ENCODE peak calls at places on chromosomes 1 and 21, in ten cellular contexts. Z, B, J, V, X, Y, F, D, G and I are unnamed samples.

GRCh38 chr1:113123737-113124136 is 50.7 kb downstream of the LRIG2 start:
- DNase-seq in Z (no peak), B (no peak), J (no peak), V (no peak), X (no peak), Y (no peak), F (no peak), D (peak; percentile 42), G (no peak), I (no peak)

GRCh38 chr21:44490405-44490804 is 35.1 kb downstream of the LRRC3 start:
- DNase-seq in Z (no peak), B (no peak), J (no peak), V (no peak), X (no peak), Y (no peak), F (no peak), D (no peak), G (no peak), I (no peak)

GRCh38 chr1:222043444-222044292 is 301.8 kb upstream of the DUSP10 start:
- DNase-seq in Z (no peak), B (no peak), J (no peak), V (no peak), X (no peak), Y (no peak), F (no peak), D (peak; percentile 96), G (no peak), I (no peak)

GRCh38 chr1:118117521-118117920 is 67.5 kb downstream of the SPAG17 start:
- DNase-seq in Z (no peak), B (no peak), J (no peak), V (no peak), X (no peak), Y (no peak), F (no peak), D (no peak), G (no peak), I (no peak)

GRCh38 chr1:42311138-42311537 is 23.9 kb downstream of the FOXJ3 start:
- DNase-seq in Z (no peak), B (no peak), J (no peak), V (no peak), X (no peak), Y (no peak), F (no peak), D (peak; percentile 49), G (no peak), I (no peak)

GRCh38 chr1:33050221-33051076 is 13.8 kb upstream of the AK2 start:
- DNase-seq in Z (no peak), B (peak; percentile 80), J (no peak), V (no peak), X (peak; percentile 79), Y (no peak), F (no peak), D (peak; percentile 98), G (no peak), I (no peak)

GRCh38 chr1:167517535-167518330 is 596 bp downstream of the CD247 start:
- DNase-seq in Z (no peak), B (no peak), J (peak; percentile 93), V (no peak), X (peak; percentile 77), Y (peak; percentile 80), F (peak; percentile 93), D (peak; percentile 13), G (no peak), I (no peak)

GRCh38 chr21:38798481-38798882 is 7.2 kb upstream of the ETS2 start:
- DNase-seq in Z (no peak), B (peak; percentile 91), J (no peak), V (peak; percentile 32), X (no peak), Y (no peak), F (no peak), D (no peak), G (peak; percentile 55), I (no peak)

GRCh38 chr21:43318841-43319781 is 107.8 kb downstream of the SIK1 start:
- DNase-seq in Z (no peak), B (peak; percentile 44), J (no peak), V (peak; percentile 17), X (no peak), Y (no peak), F (no peak), D (peak; percentile 86), G (no peak), I (no peak)

GRCh38 chr1:31750858-31751638 is 13.1 kb downstream of the ADGRB2 start:
- DNase-seq in Z (no peak), B (no peak), J (no peak), V (no peak), X (no peak), Y (no peak), F (peak; percentile 18), D (peak; percentile 80), G (no peak), I (no peak)

GRCh38 chr1:156709743-156710489 is 4.5 kb upstream of the CRABP2 start:
- DNase-seq in Z (no peak), B (peak; percentile 68), J (no peak), V (no peak), X (no peak), Y (no peak), F (no peak), D (peak; percentile 85), G (peak; percentile 83), I (peak; percentile 93)

GRCh38 chr1:208149213-208149612 is 95.0 kb downstream of the PLXNA2 start:
- DNase-seq in Z (no peak), B (no peak), J (no peak), V (no peak), X (no peak), Y (no peak), F (no peak), D (no peak), G (no peak), I (no peak)

GRCh38 chr1:36328713-36329112 is 5.3 kb upstream of the EVA1B start:
- DNase-seq in Z (no peak), B (no peak), J (no peak), V (no peak), X (no peak), Y (no peak), F (no peak), D (peak; percentile 22), G (no peak), I (no peak)

GRCh38 chr21:44354775-44355771 is 1.7 kb downstream of the TRPM2 start:
- DNase-seq in Z (no peak), B (no peak), J (no peak), V (no peak), X (peak; percentile 75), Y (no peak), F (no peak), D (no peak), G (no peak), I (no peak)

GRCh38 chr1:11134352-11135266 is 34.9 kb upstream of the EXOSC10 start:
- DNase-seq in Z (no peak), B (peak; percentile 76), J (no peak), V (no peak), X (no peak), Y (no peak), F (no peak), D (peak; percentile 83), G (peak; percentile 48), I (no peak)

GRCh38 chr1:110481968-110482623 is 31.1 kb downstream of the PROK1 start:
- DNase-seq in Z (no peak), B (no peak), J (no peak), V (no peak), X (no peak), Y (no peak), F (no peak), D (no peak), G (no peak), I (no peak)

GRCh38 chr1:7845761-7846160 is 7.1 kb downstream of the UTS2 start:
- DNase-seq in Z (no peak), B (no peak), J (no peak), V (no peak), X (no peak), Y (no peak), F (no peak), D (peak; percentile 23), G (no peak), I (no peak)

GRCh38 chr21:43291347-43291950 is 122.6 kb downstream of the CRYAA start:
- DNase-seq in Z (no peak), B (no peak), J (no peak), V (no peak), X (no peak), Y (no peak), F (no peak), D (no peak), G (no peak), I (no peak)

GRCh38 chr1:58422436-58422835 is 124.1 kb downstream of the OMA1 start:
- DNase-seq in Z (no peak), B (no peak), J (no peak), V (no peak), X (no peak), Y (no peak), F (no peak), D (no peak), G (no peak), I (no peak)

GRCh38 chr1:156747737-156748669 is 3.5 kb downstream of the HDGF start:
- DNase-seq in Z (no peak), B (no peak), J (no peak), V (no peak), X (no peak), Y (no peak), F (no peak), D (peak; percentile 28), G (no peak), I (no peak)

GRCh38 chr1:145826030-145826429 is 2.0 kb downstream of the POLR3C start:
- DNase-seq in Z (no peak), B (no peak), J (no peak), V (no peak), X (peak; percentile 6), Y (no peak), F (no peak), D (no peak), G (no peak), I (no peak)

GRCh38 chr1:92953491-92953890 is 7.8 kb downstream of the DIPK1A start:
- DNase-seq in Z (no peak), B (no peak), J (no peak), V (no peak), X (no peak), Y (no peak), F (peak; percentile 46), D (no peak), G (no peak), I (no peak)

GRCh38 chr1:150259217-150259616 is 1.6 kb downstream of the CA14 start:
- DNase-seq in Z (no peak), B (no peak), J (no peak), V (peak; percentile 53), X (no peak), Y (no peak), F (no peak), D (no peak), G (no peak), I (no peak)

GRCh38 chr1:113058861-113059441 is 14.0 kb upstream of the LRIG2 start:
- DNase-seq in Z (no peak), B (no peak), J (no peak), V (no peak), X (no peak), Y (no peak), F (no peak), D (peak; percentile 25), G (no peak), I (no peak)

GRCh38 chr1:245986404-245987221 is 520.5 kb downstream of the SMYD3 start:
- DNase-seq in Z (no peak), B (peak; percentile 50), J (no peak), V (no peak), X (no peak), Y (no peak), F (no peak), D (peak; percentile 89), G (no peak), I (peak; percentile 28)

GRCh38 chr1:155131846-155132245 is 3.8 kb upstream of the SLC50A1 start:
- DNase-seq in Z (no peak), B (no peak), J (no peak), V (no peak), X (no peak), Y (no peak), F (no peak), D (no peak), G (no peak), I (no peak)

GRCh38 chr1:94539496-94539895 is 2.1 kb downstream of the F3 start:
- DNase-seq in Z (no peak), B (peak; percentile 94), J (no peak), V (no peak), X (peak; percentile 22), Y (no peak), F (no peak), D (peak; percentile 68), G (no peak), I (no peak)

GRCh38 chr1:37169743-37170275 is 135.5 kb upstream of the GRIK3 start:
- DNase-seq in Z (no peak), B (no peak), J (no peak), V (no peak), X (no peak), Y (no peak), F (no peak), D (no peak), G (peak; percentile 1), I (no peak)